ENCODE peak calls at places on chromosomes 4 and X, in seven cellular contexts. J is naive thymus-derived CD8-positive, alpha-beta T cell; U is activated CD8-positive, alpha-beta memory T cell treated with anti-CD3 and anti-CD28 coated beads for 4 hours; L is activated CD4-positive, alpha-beta T cell treated with anti-CD3 and anti-CD28 coated beads, Interleukin-2, amount 50 U/mL, for 4 hours; Q is Daoy; B is frontal cortex; D is stimulated activated naive CD8-positive, alpha-beta T cell treated with anti-CD3 and anti-CD28 coated beads, Interleukin-15, amount 100 ng/mL, for 72 hours. Z is an unnamed sample.

GRCh38 chrX:87338510-87338909 is 179.1 kb upstream of the KLHL4 start:
- DNase-seq in J (no peak), U (no peak), L (no peak), Q (no peak), B (no peak), D (no peak), Z (no peak)

GRCh38 chr4:3720461-3720860 is 45.7 kb upstream of the ADRA2C start:
- DNase-seq in J (no peak), U (no peak), L (no peak), Q (no peak), B (no peak), D (no peak), Z (no peak)

GRCh38 chr4:8920289-8920965 is 48.8 kb upstream of the HMX1 start:
- DNase-seq in J (no peak), U (no peak), L (no peak), Q (peak), B (peak), D (peak), Z (no peak)

GRCh38 chr4:42399393-42399792 is 2.1 kb downstream of the SHISA3 start:
- DNase-seq in J (no peak), U (no peak), L (no peak), Q (peak), B (no peak), D (no peak), Z (no peak)

GRCh38 chr4:88443486-88443885 is 13.4 kb upstream of the HERC5 start:
- DNase-seq in J (no peak), U (no peak), L (no peak), Q (no peak), B (no peak), D (no peak), Z (no peak)

GRCh38 chr4:19944806-19945205 is 306.9 kb upstream of the SLIT2 start:
- DNase-seq in J (no peak), U (no peak), L (no peak), Q (no peak), B (no peak), D (no peak), Z (no peak)

GRCh38 chr4:124135409-124135813 is 577.1 kb downstream of the ANKRD50 start:
- DNase-seq in J (no peak), U (no peak), L (no peak), Q (no peak), B (no peak), D (no peak), Z (no peak)

GRCh38 chr4:8015512-8015911 is 75.9 kb upstream of the AFAP1 start:
- DNase-seq in J (no peak), U (no peak), L (no peak), Q (no peak), B (peak), D (no peak), Z (no peak)

GRCh38 chr4:121728798-121729226 is 32.0 kb upstream of the ANXA5 start:
- DNase-seq in J (no peak), U (no peak), L (no peak), Q (peak), B (no peak), D (no peak), Z (no peak)

GRCh38 chrX:32877592-32877991 is 333.8 kb downstream of the DMD start:
- DNase-seq in J (no peak), U (no peak), L (no peak), Q (peak), B (no peak), D (no peak), Z (no peak)

GRCh38 chr4:127505203-127505602 is 127.6 kb upstream of the INTU start:
- DNase-seq in J (no peak), U (no peak), L (no peak), Q (no peak), B (no peak), D (no peak), Z (no peak)

GRCh38 chr4:140252742-140253555 is 99.0 kb upstream of the MAML3 start:
- DNase-seq in J (peak), U (peak), L (peak), Q (peak), B (peak), D (peak), Z (peak)